ENCODE peak calls at places on chromosomes 1 and 21, in eight cellular contexts. K, C, E, I, W, O, J and H are unnamed samples.

GRCh38 chr1:3939242-3940080 is 39.4 kb upstream of the C1orf174 start:
- DNase-seq in K (no peak), C (no peak), E (no peak), I (no peak), W (no peak), O (peak), J (no peak), H (no peak)

GRCh38 chr1:97581614-97582051 is 339.2 kb downstream of the DPYD start:
- DNase-seq in K (peak), C (no peak), E (no peak), I (no peak), W (no peak), O (no peak), J (no peak), H (no peak)

GRCh38 chr1:115293899-115294298 is 44.1 kb downstream of the NGF start:
- DNase-seq in K (no peak), C (no peak), E (no peak), I (no peak), W (no peak), O (no peak), J (no peak), H (no peak)

GRCh38 chr1:212611000-212611636 is 2.6 kb downstream of the ATF3 start:
- DNase-seq in K (no peak), C (no peak), E (no peak), I (no peak), W (no peak), O (no peak), J (no peak), H (no peak)

GRCh38 chr1:114627107-114627506 is 42.7 kb downstream of the DENND2C start:
- DNase-seq in K (no peak), C (no peak), E (no peak), I (no peak), W (no peak), O (no peak), J (no peak), H (no peak)

GRCh38 chr1:6134741-6135510 is 45.2 kb downstream of the CHD5 start:
- DNase-seq in K (no peak), C (peak), E (peak), I (no peak), W (no peak), O (peak), J (no peak), H (no peak)

GRCh38 chr1:235865565-235866206 is 1.0 kb downstream of the LYST start:
- DNase-seq in K (no peak), C (no peak), E (no peak), I (no peak), W (no peak), O (no peak), J (no peak), H (no peak)

GRCh38 chr1:150165622-150166612 is 16.2 kb downstream of the PLEKHO1 start:
- DNase-seq in K (peak), C (no peak), E (no peak), I (no peak), W (peak), O (no peak), J (no peak), H (peak)

GRCh38 chr21:38242036-38242435 is 14.8 kb upstream of the KCNJ15 start:
- DNase-seq in K (no peak), C (no peak), E (no peak), I (no peak), W (no peak), O (no peak), J (no peak), H (no peak)

GRCh38 chr1:214146523-214146922 is 134.4 kb upstream of the SMYD2 start:
- DNase-seq in K (no peak), C (no peak), E (no peak), I (no peak), W (no peak), O (no peak), J (no peak), H (no peak)

GRCh38 chr1:185159966-185160365 is 3.0 kb downstream of the SWT1 start:
- DNase-seq in K (peak), C (no peak), E (no peak), I (no peak), W (no peak), O (no peak), J (no peak), H (no peak)

GRCh38 chr1:10936998-10937901 is 75.2 kb upstream of the TARDBP start:
- DNase-seq in K (no peak), C (peak), E (no peak), I (no peak), W (peak), O (no peak), J (no peak), H (no peak)

GRCh38 chr21:35508389-35508888 is 459.3 kb upstream of the RUNX1 start:
- DNase-seq in K (peak), C (peak), E (peak), I (no peak), W (peak), O (peak), J (peak), H (peak)

GRCh38 chr1:41615316-41615715 is 130.8 kb upstream of the EDN2 start:
- DNase-seq in K (no peak), C (no peak), E (no peak), I (no peak), W (no peak), O (no peak), J (no peak), H (no peak)

GRCh38 chr1:186503210-186503609 is 42.3 kb upstream of the PDC start:
- DNase-seq in K (peak), C (no peak), E (no peak), I (no peak), W (no peak), O (no peak), J (no peak), H (no peak)

GRCh38 chr21:37225440-37225839 is 41.7 kb downstream of the VPS26C start:
- DNase-seq in K (no peak), C (no peak), E (no peak), I (no peak), W (no peak), O (no peak), J (no peak), H (no peak)

GRCh38 chr1:6802454-6802853 is 17.2 kb downstream of the CAMTA1 start:
- DNase-seq in K (no peak), C (no peak), E (no peak), I (no peak), W (no peak), O (no peak), J (no peak), H (no peak)

GRCh38 chr1:188170935-188171334 is 1342.2 kb downstream of the PLA2G4A start:
- DNase-seq in K (no peak), C (no peak), E (no peak), I (no peak), W (no peak), O (no peak), J (no peak), H (no peak)

GRCh38 chr1:38257374-38257773 is 210.8 kb upstream of the POU3F1 start:
- DNase-seq in K (no peak), C (no peak), E (no peak), I (no peak), W (no peak), O (no peak), J (no peak), H (no peak)

GRCh38 chr1:41764608-41765007 is 154.1 kb downstream of the HIVEP3 start:
- DNase-seq in K (no peak), C (no peak), E (no peak), I (no peak), W (no peak), O (no peak), J (no peak), H (peak)

GRCh38 chr1:103448560-103448959 is 76.9 kb upstream of the RNPC3 start:
- DNase-seq in K (no peak), C (no peak), E (no peak), I (no peak), W (no peak), O (no peak), J (no peak), H (no peak)

GRCh38 chr1:46699670-46700069 is 19.2 kb downstream of the EFCAB14 start:
- DNase-seq in K (no peak), C (no peak), E (no peak), I (no peak), W (no peak), O (no peak), J (no peak), H (no peak)

GRCh38 chr21:42107881-42108553 is 36.9 kb downstream of the UMODL1 start:
- DNase-seq in K (peak), C (peak), E (peak), I (peak), W (peak), O (peak), J (no peak), H (peak)

GRCh38 chr1:81733465-81733864 is 67.3 kb upstream of the ADGRL2 start:
- DNase-seq in K (no peak), C (no peak), E (no peak), I (no peak), W (no peak), O (no peak), J (no peak), H (no peak)

GRCh38 chr1:29120955-29121485 is 2.7 kb downstream of the TMEM200B start:
- DNase-seq in K (peak), C (no peak), E (no peak), I (no peak), W (peak), O (peak), J (no peak), H (peak)
- H3K4me3 ChIP-seq in K (no peak), C (peak), E (no peak), I (peak), W (peak), O (peak), J (peak), H (peak)

GRCh38 chr1:1013922-1014617 is 773 bp downstream of the ISG15 start:
- DNase-seq in K (peak), C (peak), E (no peak), I (no peak), W (peak), O (peak), J (no peak), H (no peak)
- H3K27ac ChIP-seq in K (peak), C (peak), E (peak), I (peak), W (peak), O (peak), J (peak), H (peak)

GRCh38 chr1:86913896-86914634 is at the start of gene SELENOF:
- DNase-seq in K (peak), C (peak), E (peak), I (peak), W (peak), O (peak), J (peak), H (peak)
- TF ChIP-seq POLR2A in K (peak), C (peak), E (peak), I (peak), W (no peak), O (no peak), J (no peak), H (peak)

GRCh38 chr21:44845418-44846200 is 27.7 kb upstream of the SUMO3 start:
- DNase-seq in K (peak), C (peak), E (peak), I (no peak), W (peak), O (peak), J (peak), H (peak)
- H3K4me3 ChIP-seq in K (peak), C (peak), E (no peak), I (peak), W (peak), O (peak), J (peak), H (no peak)